ENCODE peak calls at places on chromosomes 1 and 21, in six cellular contexts. One of them, this sample, is unnamed.

GRCh38 chr1:93811646-93812045 is 67.4 kb downstream of the DNTTIP2 start:
- DNase-seq in HL-60: no peak
- DNase-seq in K562: no peak
- DNase-seq in GM12878: no peak
- DNase-seq in H1: no peak
- DNase-seq in HepG2: no peak
- DNase-seq in this sample: no peak

GRCh38 chr1:2560299-2561073 is 4.3 kb downstream of the TNFRSF14 start:
- DNase-seq in H1: no peak
- DNase-seq in K562: no peak
- DNase-seq in HepG2: no peak
- DNase-seq in HL-60: no peak
- DNase-seq in GM12878: no peak
- DNase-seq in this sample: no peak

GRCh38 chr1:228471762-228472398 is 15.3 kb upstream of the RNF187 start:
- DNase-seq in GM12878: no peak
- DNase-seq in H1: no peak
- DNase-seq in K562: peak; percentile 68
- DNase-seq in HL-60: no peak
- DNase-seq in HepG2: peak; percentile 45
- DNase-seq in this sample: peak; percentile 53

GRCh38 chr1:226764533-226764932 is 25.5 kb upstream of the ITPKB start:
- DNase-seq in HepG2: no peak
- DNase-seq in HL-60: no peak
- DNase-seq in GM12878: no peak
- DNase-seq in K562: no peak
- DNase-seq in H1: no peak
- DNase-seq in this sample: no peak

GRCh38 chr1:24003331-24003972 is 23.3 kb upstream of the SRSF10 start:
- DNase-seq in K562: no peak
- DNase-seq in HL-60: no peak
- DNase-seq in HepG2: peak; percentile 86
- DNase-seq in H1: peak; percentile 21
- DNase-seq in GM12878: peak; percentile 81
- DNase-seq in this sample: no peak

GRCh38 chr21:44510508-44511218 is 29.3 kb downstream of the KRTAP10-1 start:
- DNase-seq in K562: peak; percentile 90
- DNase-seq in HepG2: peak; percentile 57
- DNase-seq in H1: peak; percentile 43
- DNase-seq in HL-60: peak; percentile 29
- DNase-seq in GM12878: no peak
- DNase-seq in this sample: peak; percentile 83

GRCh38 chr1:11982010-11982392 is 1.8 kb downstream of the MFN2 start:
- DNase-seq in H1: no peak
- DNase-seq in GM12878: no peak
- DNase-seq in HepG2: peak; percentile 24
- DNase-seq in K562: no peak
- DNase-seq in HL-60: peak; percentile 50
- DNase-seq in this sample: no peak

GRCh38 chr1:55278378-55278777 is 63.2 kb upstream of the USP24 start:
- DNase-seq in GM12878: no peak
- DNase-seq in H1: no peak
- DNase-seq in K562: no peak
- DNase-seq in HepG2: peak; percentile 27
- DNase-seq in HL-60: no peak
- DNase-seq in this sample: no peak

GRCh38 chr1:20404466-20404865 is 81.5 kb downstream of the CAMK2N1 start:
- DNase-seq in HepG2: no peak
- DNase-seq in HL-60: no peak
- DNase-seq in K562: no peak
- DNase-seq in GM12878: no peak
- DNase-seq in H1: no peak
- DNase-seq in this sample: no peak

GRCh38 chr21:33286600-33287456 is 20.7 kb downstream of the IL10RB start:
- DNase-seq in HepG2: peak; percentile 73
- DNase-seq in HL-60: no peak
- DNase-seq in K562: no peak
- DNase-seq in H1: no peak
- DNase-seq in GM12878: no peak
- DNase-seq in this sample: no peak

GRCh38 chr21:45356653-45357435 is 48.1 kb upstream of the COL18A1 start:
- DNase-seq in GM12878: no peak
- DNase-seq in HL-60: no peak
- DNase-seq in H1: no peak
- DNase-seq in K562: no peak
- DNase-seq in HepG2: peak; percentile 87
- DNase-seq in this sample: no peak

GRCh38 chr1:46817814-46818213 is 19.0 kb downstream of the CYP4B1 start:
- DNase-seq in HL-60: no peak
- DNase-seq in H1: no peak
- DNase-seq in HepG2: no peak
- DNase-seq in K562: no peak
- DNase-seq in GM12878: no peak
- DNase-seq in this sample: no peak

GRCh38 chr21:27425574-27425973 is 458.7 kb upstream of the ADAMTS5 start:
- DNase-seq in HepG2: no peak
- DNase-seq in GM12878: no peak
- DNase-seq in K562: no peak
- DNase-seq in HL-60: no peak
- DNase-seq in H1: no peak
- DNase-seq in this sample: peak; percentile 34

GRCh38 chr21:27425172-27425571 is 458.3 kb upstream of the ADAMTS5 start:
- DNase-seq in H1: no peak
- DNase-seq in K562: no peak
- DNase-seq in GM12878: no peak
- DNase-seq in HL-60: no peak
- DNase-seq in HepG2: no peak
- DNase-seq in this sample: no peak

GRCh38 chr21:27423073-27423472 is 456.2 kb upstream of the ADAMTS5 start:
- DNase-seq in HepG2: no peak
- DNase-seq in GM12878: no peak
- DNase-seq in HL-60: no peak
- DNase-seq in H1: no peak
- DNase-seq in K562: no peak
- DNase-seq in this sample: no peak

GRCh38 chr21:27424601-27425000 is 457.7 kb upstream of the ADAMTS5 start:
- DNase-seq in K562: no peak
- DNase-seq in GM12878: no peak
- DNase-seq in HepG2: no peak
- DNase-seq in HL-60: no peak
- DNase-seq in H1: no peak
- DNase-seq in this sample: no peak

DNA sequence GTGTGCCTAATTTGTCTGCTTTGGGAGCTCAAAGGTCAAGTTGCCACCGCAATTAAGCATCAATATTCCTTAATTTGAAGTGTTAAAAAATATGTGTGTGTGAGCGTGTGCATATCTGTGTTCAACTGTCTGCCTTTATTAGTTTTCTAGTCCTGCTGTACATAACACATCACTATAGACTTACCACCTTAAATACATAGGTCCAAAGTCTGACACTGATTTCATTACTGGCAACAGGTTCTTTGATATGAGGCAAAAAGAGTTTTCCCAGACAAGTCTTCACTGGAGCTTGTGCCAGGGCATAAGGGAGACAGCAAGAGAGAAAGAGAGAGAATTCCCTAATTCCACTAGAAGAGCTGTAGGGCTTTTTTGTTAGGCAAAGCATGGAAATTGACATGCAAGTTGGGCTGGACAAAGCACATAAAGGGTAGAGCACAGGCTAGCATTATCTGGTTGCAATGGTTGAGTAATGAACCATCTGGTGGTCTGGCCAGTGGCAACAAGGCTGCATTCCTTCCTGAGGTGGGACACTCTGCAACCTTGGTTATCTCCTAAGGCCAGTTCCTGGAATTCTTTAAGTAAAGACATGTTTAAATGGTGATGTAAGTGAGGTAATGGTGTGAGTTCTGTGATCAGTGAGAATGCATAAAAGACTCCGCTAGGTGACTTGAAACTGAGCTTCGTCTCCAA is 457.2 kb upstream of the ADAMTS5 start:
- DNase-seq in H1: peak; percentile 73
- DNase-seq in HepG2: no peak
- DNase-seq in GM12878: no peak
- DNase-seq in HL-60: no peak
- DNase-seq in K562: no peak
- DNase-seq in this sample: no peak
- TF ChIP-seq GABPA in H1: no peak
- TF ChIP-seq GABPA in HepG2: no peak
- TF ChIP-seq GABPA in GM12878: no peak
- TF ChIP-seq GABPA in HL-60: no peak
- TF ChIP-seq GABPA in K562: no peak
- TF ChIP-seq GABPA in this sample: no peak

DNA sequence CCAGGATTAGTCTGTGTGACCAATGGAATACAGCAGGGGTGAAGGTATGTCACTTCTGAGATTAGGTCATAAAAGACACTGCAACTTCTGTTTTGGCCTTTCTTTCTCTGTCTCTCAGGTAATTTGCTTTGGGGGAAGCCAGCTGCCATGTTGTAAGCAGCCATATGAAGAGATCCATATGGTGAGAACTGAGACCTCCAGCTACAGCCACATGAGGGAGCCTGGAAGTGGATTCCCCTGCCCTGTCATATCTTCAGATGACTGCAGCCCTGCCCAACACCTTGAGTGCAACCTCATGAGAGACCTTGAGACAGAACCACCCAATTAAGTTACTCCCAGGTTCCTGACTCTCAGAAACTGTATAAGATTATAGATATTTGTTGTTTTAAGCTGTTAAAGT is 70.1 kb upstream of the ESRRG start:
- DNase-seq in H1: no peak
- DNase-seq in HepG2: no peak
- DNase-seq in HL-60: no peak
- DNase-seq in GM12878: no peak
- DNase-seq in K562: no peak
- DNase-seq in this sample: no peak
- TF ChIP-seq GABPA in H1: no peak
- TF ChIP-seq GABPA in HepG2: no peak
- TF ChIP-seq GABPA in HL-60: no peak
- TF ChIP-seq GABPA in GM12878: no peak
- TF ChIP-seq GABPA in K562: no peak
- TF ChIP-seq GABPA in this sample: no peak

GRCh38 chr1:8562881-8563865 is 245.3 kb downstream of the SLC45A1 start:
- DNase-seq in HL-60: no peak
- DNase-seq in K562: no peak
- DNase-seq in H1: no peak
- DNase-seq in GM12878: no peak
- DNase-seq in HepG2: peak; percentile 79
- DNase-seq in this sample: no peak
- TF ChIP-seq GABPA in HL-60: no peak
- TF ChIP-seq GABPA in K562: no peak
- TF ChIP-seq GABPA in H1: no peak
- TF ChIP-seq GABPA in GM12878: no peak
- TF ChIP-seq GABPA in HepG2: no peak
- TF ChIP-seq GABPA in this sample: no peak

GRCh38 chr1:221886311-221887090 is 144.6 kb upstream of the DUSP10 start:
- DNase-seq in GM12878: no peak
- DNase-seq in HL-60: no peak
- DNase-seq in K562: no peak
- DNase-seq in HepG2: no peak
- DNase-seq in H1: no peak
- DNase-seq in this sample: no peak
- TF ChIP-seq GABPA in GM12878: no peak
- TF ChIP-seq GABPA in HL-60: no peak
- TF ChIP-seq GABPA in K562: no peak
- TF ChIP-seq GABPA in HepG2: no peak
- TF ChIP-seq GABPA in H1: no peak
- TF ChIP-seq GABPA in this sample: no peak

GRCh38 chr1:26701995-26702679 is 6.3 kb downstream of the ARID1A start:
- DNase-seq in HepG2: no peak
- DNase-seq in K562: no peak
- DNase-seq in HL-60: no peak
- DNase-seq in GM12878: no peak
- DNase-seq in H1: no peak
- DNase-seq in this sample: no peak

GRCh38 chr1:26697978-26698849 is 2.4 kb downstream of the ARID1A start:
- DNase-seq in K562: peak; percentile 52
- DNase-seq in HL-60: no peak
- DNase-seq in HepG2: peak; percentile 89
- DNase-seq in H1: no peak
- DNase-seq in GM12878: no peak
- DNase-seq in this sample: peak; percentile 76

GRCh38 chr1:26701266-26701994 is 5.6 kb downstream of the ARID1A start:
- DNase-seq in H1: no peak
- DNase-seq in GM12878: no peak
- DNase-seq in HepG2: no peak
- DNase-seq in HL-60: no peak
- DNase-seq in K562: no peak
- DNase-seq in this sample: no peak

GRCh38 chr1:26702680-26703038 is 6.8 kb downstream of the ARID1A start:
- DNase-seq in K562: no peak
- DNase-seq in H1: no peak
- DNase-seq in GM12878: no peak
- DNase-seq in HepG2: no peak
- DNase-seq in HL-60: no peak
- DNase-seq in this sample: no peak

DNA sequence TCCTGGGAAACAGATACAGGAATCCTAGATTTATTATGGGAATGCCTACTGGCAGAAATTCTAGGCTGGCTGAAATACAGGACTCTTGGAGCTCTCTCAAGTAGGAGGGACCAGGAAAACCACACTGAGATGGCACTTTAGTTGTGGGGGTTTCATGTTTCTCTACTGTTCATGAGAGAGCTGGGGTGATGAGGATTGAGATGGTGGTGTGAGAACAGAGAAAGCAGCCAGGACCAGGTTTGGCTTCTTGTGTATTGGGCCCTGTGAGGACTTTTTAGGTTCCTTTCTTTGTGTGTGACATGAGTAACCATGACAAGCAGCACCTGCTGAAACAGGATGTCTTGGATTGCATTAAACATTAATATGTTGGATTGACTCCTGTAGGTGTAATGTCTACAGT is 4.9 kb downstream of the ARID1A start:
- DNase-seq in HL-60: no peak
- DNase-seq in H1: no peak
- DNase-seq in HepG2: no peak
- DNase-seq in GM12878: no peak
- DNase-seq in K562: no peak
- DNase-seq in this sample: no peak
- TF ChIP-seq GABPA in HL-60: no peak
- TF ChIP-seq GABPA in H1: no peak
- TF ChIP-seq GABPA in HepG2: no peak
- TF ChIP-seq GABPA in GM12878: no peak
- TF ChIP-seq GABPA in K562: no peak
- TF ChIP-seq GABPA in this sample: no peak

GRCh38 chr1:220887868-220888664 is 8.8 kb downstream of the HLX start:
- DNase-seq in GM12878: no peak
- DNase-seq in K562: no peak
- DNase-seq in HL-60: no peak
- DNase-seq in HepG2: no peak
- DNase-seq in H1: no peak
- DNase-seq in this sample: peak; percentile 58
- TF ChIP-seq GABPA in GM12878: no peak
- TF ChIP-seq GABPA in K562: no peak
- TF ChIP-seq GABPA in HL-60: no peak
- TF ChIP-seq GABPA in HepG2: no peak
- TF ChIP-seq GABPA in H1: no peak
- TF ChIP-seq GABPA in this sample: no peak